ENCODE peak calls at places on chromosome 19, in six cellular contexts. H is mucosa of descending colon, M is uterus, I is endodermal cell, X is IMR-90, L is astrocyte. N is an unnamed sample. For H3K4me1, the result is how much of the 10 kb centered on the place peaks cover.

GRCh38 chr19:11963566-11964355 is 1.1 kb upstream of the ZNF763 start:
- DNase-seq in L (no peak), H (peak), I (peak), X (peak), M (peak), N (peak)

GRCh38 chr19:46927893-46928292 is 67.1 kb downstream of the ARHGAP35 start:
- DNase-seq in I (no peak), H (no peak), L (no peak), M (no peak), X (no peak), N (no peak)

GRCh38 chr19:14119644-14120496 is 2.3 kb upstream of the PRKACA start:
- DNase-seq in M (no peak), H (no peak), X (no peak), I (no peak), L (no peak), N (no peak)

GRCh38 chr19:34082289-34083077 is 89.8 kb upstream of the LSM14A start:
- DNase-seq in X (no peak), L (no peak), H (no peak), M (no peak), I (peak), N (no peak)

GRCh38 chr19:19371056-19371455 is 34.4 kb upstream of the GATAD2A start:
- DNase-seq in M (no peak), L (no peak), I (no peak), H (no peak), X (no peak), N (no peak)

GRCh38 chr19:7831452-7831851 is 1.4 kb downstream of the EVI5L start:
- DNase-seq in L (peak), M (no peak), I (peak), H (no peak), X (peak), N (no peak)

GRCh38 chr19:29867984-29868383 is 56.2 kb downstream of the CCNE1 start:
- DNase-seq in M (no peak), L (no peak), X (no peak), H (no peak), I (no peak), N (no peak)

GRCh38 chr19:31066385-31066784 is 282.9 kb downstream of the TSHZ3 start:
- DNase-seq in X (peak), I (no peak), L (peak), H (no peak), M (no peak), N (no peak)

GRCh38 chr19:13152356-13152853 is 2.2 kb downstream of the IER2 start:
- DNase-seq in M (no peak), X (no peak), H (no peak), I (no peak), L (peak), N (no peak)

GRCh38 chr19:19042732-19043274 is 9.4 kb downstream of the ARMC6 start:
- DNase-seq in M (no peak), I (no peak), H (no peak), X (no peak), L (no peak), N (no peak)

GRCh38 chr19:34767967-34768366 is 5.0 kb downstream of the ZNF599 start:
- DNase-seq in X (no peak), M (no peak), H (no peak), L (no peak), I (no peak), N (no peak)

GRCh38 chr19:18798384-18799352 is 7.6 kb upstream of the COMP start:
- DNase-seq in H (peak), M (no peak), X (no peak), L (no peak), I (peak), N (no peak)

GRCh38 chr19:46783670-46784069 is 4.7 kb downstream of the SLC1A5 start:
- DNase-seq in H (no peak), L (no peak), X (no peak), M (no peak), I (no peak), N (no peak)

GRCh38 chr19:1754651-1755466 is 1.6 kb downstream of the ONECUT3 start:
- DNase-seq in L (no peak), X (no peak), I (peak), H (no peak), M (no peak), N (no peak)

GRCh38 chr19:47302249-47302648 is 7.4 kb upstream of the C5AR1 start:
- DNase-seq in L (no peak), X (no peak), H (no peak), M (no peak), I (no peak), N (no peak)

GRCh38 chr19:32675720-32676185 is at the start of gene RGS9BP:
- DNase-seq in I (peak), M (peak), L (peak), X (peak), H (peak), N (peak)

GRCh38 chr19:19661675-19662251 is 1.7 kb downstream of the ATP13A1 start:
- DNase-seq in L (no peak), H (peak), I (peak), X (no peak), M (no peak), N (no peak)

GRCh38 chr19:10390652-10391286 is 10.4 kb upstream of the TYK2 start:
- DNase-seq in L (peak), M (peak), I (peak), H (peak), X (peak), N (peak)

GRCh38 chr19:58153386-58153785 is 2.8 kb upstream of the ZNF329 start:
- DNase-seq in X (no peak), I (no peak), L (no peak), M (no peak), H (no peak), N (no peak)

GRCh38 chr19:50723069-50723468 is at the start of gene CLEC11A:
- DNase-seq in H (peak), M (peak), L (no peak), X (peak), I (peak), N (peak)

GRCh38 chr19:15441317-15441716 is 8.4 kb downstream of the WIZ start:
- DNase-seq in M (no peak), I (no peak), H (no peak), L (no peak), X (no peak), N (no peak)

GRCh38 chr19:31595521-31595920 is 246.3 kb upstream of the TSHZ3 start:
- DNase-seq in M (no peak), H (no peak), I (peak), L (no peak), X (no peak), N (no peak)

GRCh38 chr19:34881982-34882381 is 44.7 kb upstream of the ZNF30 start:
- DNase-seq in X (peak), I (no peak), M (no peak), L (no peak), H (no peak), N (no peak)

GRCh38 chr19:41013359-41013758 is 22.3 kb downstream of the CYP2B6 start:
- DNase-seq in I (peak), M (no peak), H (no peak), X (no peak), L (no peak), N (no peak)
- H3K4me1 ChIP-seq in I (under half), M (under half), H (under half), X (under half), L (under half), N (under half)

DNA sequence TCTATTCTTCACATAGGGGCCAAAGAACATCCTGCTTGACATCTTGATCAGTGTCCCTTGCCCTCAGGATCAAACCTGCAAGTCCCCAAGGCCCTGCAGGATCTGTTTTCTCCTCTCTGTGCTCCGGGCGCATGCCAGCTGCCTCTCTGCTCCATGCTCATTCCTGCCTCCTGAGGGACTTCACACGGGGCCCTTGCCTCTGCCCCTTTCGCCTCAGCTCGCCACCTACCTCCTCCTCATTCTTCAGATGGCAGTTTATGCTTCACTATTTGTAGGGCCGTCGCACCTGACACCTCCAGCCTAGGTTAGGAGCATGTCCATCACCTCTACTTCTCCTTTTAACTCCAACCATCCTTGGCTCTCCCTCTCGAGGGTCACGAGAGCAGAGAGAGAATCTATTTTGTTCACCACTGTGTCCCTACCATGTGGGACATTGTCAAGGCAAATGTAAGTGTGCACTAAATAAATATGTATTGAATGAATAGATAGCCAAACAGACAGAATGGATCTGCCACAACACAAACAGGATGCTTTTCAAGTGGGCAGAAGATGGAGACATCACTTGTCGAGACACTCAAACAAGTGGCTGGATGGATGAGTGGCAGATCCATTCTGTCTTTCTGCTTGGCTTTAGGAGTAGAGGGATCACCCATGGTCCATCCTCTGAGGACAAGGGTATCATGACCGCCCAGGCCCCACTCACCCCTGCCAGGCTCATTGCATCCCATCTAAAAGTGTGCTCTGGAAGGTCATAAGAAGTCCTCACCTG is 29.6 kb downstream of the ACTN4 start:
- DNase-seq in H (no peak), X (no peak), I (no peak), L (no peak), M (no peak), N (no peak)
- TF ChIP-seq CTCF in H (no peak), X (no peak), I (no peak), L (no peak), M (no peak), N (no peak)

GRCh38 chr19:16588824-16589577 is 16.8 kb upstream of the SLC35E1 start:
- DNase-seq in L (no peak), H (no peak), M (no peak), I (no peak), X (no peak), N (no peak)
- H3K4me1 ChIP-seq in L (under half), H (half or more), M (under half), I (under half), X (under half), N (half or more)

GRCh38 chr19:23305555-23305954 is 55.4 kb upstream of the ZNF724 start:
- DNase-seq in H (no peak), L (no peak), M (no peak), I (no peak), X (no peak), N (no peak)
- TF ChIP-seq CTCF in H (no peak), L (no peak), M (no peak), I (peak), X (no peak), N (no peak)

N was measured in body of pancreas.